ENCODE peak calls at places on chromosomes 6 and 20, in four cellular contexts. X is H9, P is heart right ventricle, W is SW 1271. T is an unnamed sample.

GRCh38 chr20:9999660-10000059 is 35.1 kb upstream of the ANKEF1 start:
- DNase-seq in X (no peak), P (no peak), W (no peak), T (no peak)

GRCh38 chr6:56874328-56874727 is 80.6 kb upstream of the BEND6 start:
- DNase-seq in X (no peak), P (no peak), W (no peak), T (no peak)

GRCh38 chr6:7819641-7820040 is 90.9 kb downstream of the TXNDC5 start:
- DNase-seq in X (no peak), P (no peak), W (no peak), T (no peak)

GRCh38 chr6:167299641-167300308 is 8.7 kb downstream of the UNC93A start:
- DNase-seq in X (no peak), P (no peak), W (no peak), T (no peak)

GRCh38 chr6:167550936-167551633 is 226.2 kb downstream of the TTLL2 start:
- DNase-seq in X (no peak), P (peak; percentile 88), W (no peak), T (peak; percentile 95)

GRCh38 chr6:7909323-7910276 is 988 bp downstream of the TXNDC5 start:
- DNase-seq in X (peak; percentile 74), P (peak; percentile 56), W (no peak), T (peak; percentile 67)

GRCh38 chr20:57743450-57744095 is 33.8 kb upstream of the PMEPA1 start:
- DNase-seq in X (no peak), P (no peak), W (no peak), T (no peak)

GRCh38 chr6:28585335-28585734 is 59.7 kb downstream of the GPX5 start:
- DNase-seq in X (no peak), P (no peak), W (no peak), T (no peak)

GRCh38 chr6:2622683-2623082 is 128.0 kb downstream of the MYLK4 start:
- DNase-seq in X (no peak), P (peak; percentile 62), W (no peak), T (no peak)

GRCh38 chr6:133132092-133132491 is 109.1 kb upstream of the EYA4 start:
- DNase-seq in X (no peak), P (no peak), W (no peak), T (no peak)

GRCh38 chr6:136405410-136406029 is 115.9 kb upstream of the BCLAF1 start:
- DNase-seq in X (no peak), P (no peak), W (no peak), T (no peak)

GRCh38 chr20:16821211-16822089 is 73.3 kb downstream of the OTOR start:
- DNase-seq in X (peak; percentile 57), P (no peak), W (no peak), T (no peak)

GRCh38 chr6:89527634-89528033 is 94.7 kb downstream of the ANKRD6 start:
- DNase-seq in X (no peak), P (no peak), W (no peak), T (no peak)

GRCh38 chr20:50337521-50338466 is 147.2 kb downstream of the CEBPB start:
- DNase-seq in X (no peak), P (no peak), W (no peak), T (no peak)

GRCh38 chr20:56890011-56890410 is 260.9 kb downstream of the TFAP2C start:
- DNase-seq in X (no peak), P (no peak), W (no peak), T (no peak)

GRCh38 chr6:37110455-37111155 is 59.3 kb upstream of the PIM1 start:
- DNase-seq in X (no peak), P (no peak), W (no peak), T (no peak)

GRCh38 chr20:63044605-63045004 is 37.8 kb upstream of the BHLHE23 start:
- DNase-seq in X (no peak), P (no peak), W (no peak), T (no peak)

GRCh38 chr6:53624491-53624890 is 41.1 kb downstream of the KLHL31 start:
- DNase-seq in X (no peak), P (no peak), W (no peak), T (no peak)

GRCh38 chr20:34938466-34939163 is 17.0 kb downstream of the GSS start:
- DNase-seq in X (no peak), P (peak; percentile 71), W (no peak), T (peak; percentile 74)

GRCh38 chr6:140921366-140922226 is 1211.1 kb upstream of the GJE1 start:
- DNase-seq in X (no peak), P (peak; percentile 22), W (no peak), T (no peak)

GRCh38 chr6:31158863-31159855 is 770 bp downstream of the TCF19 start:
- DNase-seq in X (peak; percentile 78), P (no peak), W (no peak), T (no peak)